ENCODE peak calls at places on chromosome 18, in seven cellular contexts. T, P, N, G, M, L and Y are unnamed samples.

GRCh38 chr18:45690975-45691815 is 32.8 kb upstream of the SLC14A1 start:
- DNase-seq in T (peak), N (peak), M (peak), G (peak), L (peak), P (peak), Y (peak)

GRCh38 chr18:30675905-30676620 is 366.5 kb downstream of the DSC3 start:
- DNase-seq in N (no peak), T (no peak), L (no peak), G (no peak), M (no peak), P (no peak), Y (no peak)

GRCh38 chr18:8868779-8869415 is 163.5 kb downstream of the MTCL1 start:
- DNase-seq in L (no peak), G (no peak), N (no peak), T (no peak), M (no peak), P (no peak), Y (no peak)

GRCh38 chr18:57221084-57221483 is 74.2 kb downstream of the BOD1L2 start:
- DNase-seq in N (no peak), G (no peak), T (no peak), M (no peak), P (no peak), L (no peak), Y (no peak)

GRCh38 chr18:34710430-34711386 is 610 bp downstream of the DTNA start:
- DNase-seq in G (no peak), T (no peak), L (no peak), N (peak), M (peak), P (no peak), Y (no peak)

GRCh38 chr18:50405582-50406271 is 30.9 kb downstream of the SKA1 start:
- DNase-seq in G (no peak), T (no peak), M (no peak), L (no peak), N (no peak), P (no peak), Y (no peak)

GRCh38 chr18:46639386-46639785 is 17.6 kb downstream of the LOXHD1 start:
- DNase-seq in M (no peak), T (no peak), P (no peak), N (no peak), G (no peak), L (no peak), Y (no peak)

GRCh38 chr18:54109131-54109683 is 115.3 kb downstream of the MBD2 start:
- DNase-seq in L (no peak), T (no peak), G (peak), M (no peak), N (peak), P (no peak), Y (no peak)

GRCh38 chr18:51734576-51734975 is 537.1 kb upstream of the MEX3C start:
- DNase-seq in L (no peak), P (no peak), T (no peak), G (no peak), N (no peak), M (no peak), Y (no peak)

GRCh38 chr18:22432672-22433137 is 15.0 kb upstream of the CTAGE1 start:
- DNase-seq in L (peak), M (no peak), T (no peak), G (peak), P (no peak), N (peak), Y (no peak)

GRCh38 chr18:24322594-24323136 is 75.0 kb downstream of the OSBPL1A start:
- DNase-seq in L (no peak), T (no peak), N (peak), M (no peak), G (peak), P (no peak), Y (no peak)

GRCh38 chr18:45802814-45803492 is 22.5 kb upstream of the SIGLEC15 start:
- DNase-seq in P (peak), N (peak), G (peak), T (no peak), M (no peak), L (peak), Y (no peak)

GRCh38 chr18:45006934-45007333 is 326.2 kb downstream of the SETBP1 start:
- DNase-seq in L (no peak), G (peak), M (no peak), P (no peak), N (no peak), T (no peak), Y (no peak)

GRCh38 chr18:10410472-10411300 is 43.7 kb upstream of the APCDD1 start:
- DNase-seq in G (peak), M (no peak), P (no peak), T (no peak), L (no peak), N (peak), Y (no peak)

GRCh38 chr18:63882333-63883141 is 5.0 kb upstream of the SERPINB2 start:
- DNase-seq in L (peak), T (no peak), M (no peak), P (no peak), N (peak), G (peak), Y (no peak)

GRCh38 chr18:44900627-44901026 is 219.9 kb downstream of the SETBP1 start:
- DNase-seq in N (peak), M (no peak), P (no peak), T (no peak), G (no peak), L (no peak), Y (no peak)

GRCh38 chr18:36212301-36212977 is 25.1 kb downstream of the MOCOS start:
- DNase-seq in M (no peak), G (no peak), L (no peak), N (peak), P (no peak), T (no peak), Y (no peak)

GRCh38 chr18:21110667-21111350 is 804 bp downstream of the ROCK1 start:
- DNase-seq in M (peak), L (no peak), G (no peak), N (peak), P (peak), T (peak), Y (peak)

GRCh38 chr18:78561757-78562445 is 417.7 kb upstream of the SALL3 start:
- DNase-seq in M (peak), G (no peak), T (no peak), L (no peak), N (no peak), P (no peak), Y (no peak)

GRCh38 chr18:75016025-75016717 is 192.8 kb downstream of the PTGR3 start:
- DNase-seq in T (no peak), M (no peak), P (no peak), L (no peak), G (no peak), N (no peak), Y (no peak)